ENCODE peak calls at places on chromosomes 6 and 20, in four cellular contexts. F is NCI-H1930; O is LNCaP clone FGC; B is stimulated activated CD4-positive, alpha-beta T cell treated with anti-CD3 and anti-CD28 coated beads, Interleukin-15, amount 100 ng/mL, for 1 hour. N is an unnamed sample.

GRCh38 chr6:91435630-91436029 is 848.8 kb upstream of the MAP3K7 start:
- DNase-seq in O (no peak), B (no peak), F (no peak), N (no peak)

GRCh38 chr6:135129139-135129867 is 51.8 kb upstream of the MYB start:
- DNase-seq in F (no peak), O (peak; percentile 19), B (no peak), N (no peak)

GRCh38 chr6:163554663-163555062 is 140.1 kb downstream of the QKI start:
- DNase-seq in O (no peak), B (peak; percentile 37), F (no peak), N (no peak)

GRCh38 chr20:40497781-40498691 is 191.0 kb downstream of the MAFB start:
- DNase-seq in F (no peak), O (no peak), B (no peak), N (no peak)

GRCh38 chr20:45576995-45577394 is 2.1 kb downstream of the WFDC8 start:
- DNase-seq in B (no peak), O (no peak), F (no peak), N (no peak)

GRCh38 chr20:11451793-11452291 is 465.9 kb upstream of the BTBD3 start:
- DNase-seq in O (no peak), B (no peak), F (no peak), N (no peak)

GRCh38 chr6:143700684-143701342 is 23.0 kb downstream of the PHACTR2 start:
- DNase-seq in O (no peak), B (no peak), F (no peak), N (no peak)

GRCh38 chr6:121435444-121436069 is at the start of gene GJA1:
- DNase-seq in B (no peak), O (no peak), F (no peak), N (no peak)

GRCh38 chr20:58691405-58691772 is 1.2 kb upstream of the NPEPL1 start:
- DNase-seq in F (no peak), O (no peak), B (no peak), N (no peak)

GRCh38 chr6:5981274-5982026 is 25.3 kb downstream of the NRN1 start:
- DNase-seq in O (no peak), F (no peak), B (no peak), N (no peak)

GRCh38 chr20:1888796-1889463 is 6.3 kb upstream of the SIRPA start:
- DNase-seq in F (no peak), O (no peak), B (no peak), N (no peak)

GRCh38 chr6:125174626-125175025 is 21.1 kb downstream of the TPD52L1 start:
- DNase-seq in B (no peak), F (no peak), O (no peak), N (no peak)

GRCh38 chr6:35178012-35178411 is 35.7 kb upstream of the SCUBE3 start:
- DNase-seq in F (no peak), O (no peak), B (no peak), N (no peak)

N was measured in NCI-H2107.